ENCODE peak calls at places on chromosomes 7 and 10, in nine cellular contexts. One of them, this sample, is unnamed.

GRCh38 chr7:112129655-112130323 is 76.4 kb downstream of the DOCK4 start:
- DNase-seq in fibroblast of lung: no peak
- DNase-seq in astrocyte: no peak
- DNase-seq in Panc1: no peak
- DNase-seq in lower lobe of right lung: peak
- DNase-seq in mammary epithelial cell: peak
- DNase-seq in cardiac fibroblast: no peak
- DNase-seq in epithelial cell of proximal tubule: no peak
- DNase-seq in astrocyte of the spinal cord: no peak
- DNase-seq in this sample: peak

GRCh38 chr10:1631282-1631681 is 106.0 kb downstream of the ADARB2 start:
- DNase-seq in fibroblast of lung: no peak
- DNase-seq in astrocyte: no peak
- DNase-seq in Panc1: no peak
- DNase-seq in lower lobe of right lung: no peak
- DNase-seq in mammary epithelial cell: no peak
- DNase-seq in cardiac fibroblast: no peak
- DNase-seq in epithelial cell of proximal tubule: no peak
- DNase-seq in astrocyte of the spinal cord: no peak
- DNase-seq in this sample: no peak

GRCh38 chr10:65570143-65571010 is 1355.5 kb upstream of the LRRTM3 start:
- DNase-seq in fibroblast of lung: peak
- DNase-seq in astrocyte: peak
- DNase-seq in Panc1: no peak
- DNase-seq in lower lobe of right lung: peak
- DNase-seq in mammary epithelial cell: peak
- DNase-seq in cardiac fibroblast: peak
- DNase-seq in epithelial cell of proximal tubule: no peak
- DNase-seq in astrocyte of the spinal cord: peak
- DNase-seq in this sample: no peak

GRCh38 chr7:16084370-16084769 is 337.0 kb downstream of the CRPPA start:
- DNase-seq in fibroblast of lung: peak
- DNase-seq in astrocyte: peak
- DNase-seq in Panc1: no peak
- DNase-seq in lower lobe of right lung: no peak
- DNase-seq in mammary epithelial cell: no peak
- DNase-seq in cardiac fibroblast: peak
- DNase-seq in epithelial cell of proximal tubule: no peak
- DNase-seq in astrocyte of the spinal cord: peak
- DNase-seq in this sample: no peak

GRCh38 chr7:121267612-121268011 is 61.2 kb upstream of the WNT16 start:
- DNase-seq in fibroblast of lung: no peak
- DNase-seq in astrocyte: no peak
- DNase-seq in Panc1: no peak
- DNase-seq in lower lobe of right lung: no peak
- DNase-seq in mammary epithelial cell: no peak
- DNase-seq in cardiac fibroblast: no peak
- DNase-seq in epithelial cell of proximal tubule: no peak
- DNase-seq in astrocyte of the spinal cord: no peak
- DNase-seq in this sample: no peak

GRCh38 chr10:26540601-26541000 is 102.5 kb downstream of the APBB1IP start:
- DNase-seq in fibroblast of lung: peak
- DNase-seq in astrocyte: no peak
- DNase-seq in Panc1: no peak
- DNase-seq in lower lobe of right lung: no peak
- DNase-seq in mammary epithelial cell: no peak
- DNase-seq in cardiac fibroblast: no peak
- DNase-seq in epithelial cell of proximal tubule: no peak
- DNase-seq in astrocyte of the spinal cord: no peak
- DNase-seq in this sample: no peak

GRCh38 chr10:63671317-63671937 is 150.2 kb downstream of the REEP3 start:
- DNase-seq in fibroblast of lung: peak
- DNase-seq in astrocyte: peak
- DNase-seq in Panc1: no peak
- DNase-seq in lower lobe of right lung: no peak
- DNase-seq in mammary epithelial cell: no peak
- DNase-seq in cardiac fibroblast: peak
- DNase-seq in epithelial cell of proximal tubule: no peak
- DNase-seq in astrocyte of the spinal cord: peak
- DNase-seq in this sample: peak

GRCh38 chr7:13067036-13067435 is 379.6 kb downstream of the ARL4A start:
- DNase-seq in fibroblast of lung: no peak
- DNase-seq in astrocyte: no peak
- DNase-seq in Panc1: no peak
- DNase-seq in lower lobe of right lung: no peak
- DNase-seq in mammary epithelial cell: no peak
- DNase-seq in cardiac fibroblast: no peak
- DNase-seq in epithelial cell of proximal tubule: no peak
- DNase-seq in astrocyte of the spinal cord: no peak
- DNase-seq in this sample: no peak

GRCh38 chr10:42979730-42980467 is 97.0 kb upstream of the RET start:
- DNase-seq in fibroblast of lung: no peak
- DNase-seq in astrocyte: no peak
- DNase-seq in Panc1: no peak
- DNase-seq in lower lobe of right lung: no peak
- DNase-seq in mammary epithelial cell: no peak
- DNase-seq in cardiac fibroblast: no peak
- DNase-seq in epithelial cell of proximal tubule: no peak
- DNase-seq in astrocyte of the spinal cord: no peak
- DNase-seq in this sample: no peak

GRCh38 chr10:26486985-26487850 is 49.1 kb downstream of the APBB1IP start:
- DNase-seq in fibroblast of lung: peak
- DNase-seq in astrocyte: peak
- DNase-seq in Panc1: no peak
- DNase-seq in lower lobe of right lung: no peak
- DNase-seq in mammary epithelial cell: peak
- DNase-seq in cardiac fibroblast: peak
- DNase-seq in epithelial cell of proximal tubule: peak
- DNase-seq in astrocyte of the spinal cord: peak
- DNase-seq in this sample: no peak

GRCh38 chr7:47228386-47229014 is 353.4 kb downstream of the TNS3 start:
- DNase-seq in fibroblast of lung: no peak
- DNase-seq in astrocyte: no peak
- DNase-seq in Panc1: no peak
- DNase-seq in lower lobe of right lung: no peak
- DNase-seq in mammary epithelial cell: no peak
- DNase-seq in cardiac fibroblast: no peak
- DNase-seq in epithelial cell of proximal tubule: no peak
- DNase-seq in astrocyte of the spinal cord: no peak
- DNase-seq in this sample: no peak

GRCh38 chr7:151368136-151368571 is 26.5 kb downstream of the NUB1 start:
- DNase-seq in fibroblast of lung: peak
- DNase-seq in astrocyte: peak
- DNase-seq in Panc1: peak
- DNase-seq in lower lobe of right lung: peak
- DNase-seq in mammary epithelial cell: peak
- DNase-seq in cardiac fibroblast: peak
- DNase-seq in epithelial cell of proximal tubule: no peak
- DNase-seq in astrocyte of the spinal cord: peak
- DNase-seq in this sample: peak

GRCh38 chr7:35700327-35700726 is 5.4 kb upstream of the HERPUD2 start:
- DNase-seq in fibroblast of lung: no peak
- DNase-seq in astrocyte: no peak
- DNase-seq in Panc1: no peak
- DNase-seq in lower lobe of right lung: no peak
- DNase-seq in mammary epithelial cell: no peak
- DNase-seq in cardiac fibroblast: no peak
- DNase-seq in epithelial cell of proximal tubule: no peak
- DNase-seq in astrocyte of the spinal cord: no peak
- DNase-seq in this sample: no peak

GRCh38 chr10:103793429-103793828 is 61.9 kb downstream of the SH3PXD2A start:
- DNase-seq in fibroblast of lung: no peak
- DNase-seq in astrocyte: no peak
- DNase-seq in Panc1: no peak
- DNase-seq in lower lobe of right lung: no peak
- DNase-seq in mammary epithelial cell: no peak
- DNase-seq in cardiac fibroblast: no peak
- DNase-seq in epithelial cell of proximal tubule: peak
- DNase-seq in astrocyte of the spinal cord: no peak
- DNase-seq in this sample: no peak

GRCh38 chr10:86290933-86291615 is 75.5 kb downstream of the GRID1 start:
- DNase-seq in fibroblast of lung: no peak
- DNase-seq in astrocyte: no peak
- DNase-seq in Panc1: no peak
- DNase-seq in lower lobe of right lung: no peak
- DNase-seq in mammary epithelial cell: no peak
- DNase-seq in cardiac fibroblast: no peak
- DNase-seq in epithelial cell of proximal tubule: no peak
- DNase-seq in astrocyte of the spinal cord: no peak
- DNase-seq in this sample: no peak

GRCh38 chr7:63047546-63047945 is 951.1 kb upstream of the ZNF722 start:
- DNase-seq in fibroblast of lung: no peak
- DNase-seq in astrocyte: no peak
- DNase-seq in Panc1: no peak
- DNase-seq in lower lobe of right lung: no peak
- DNase-seq in mammary epithelial cell: no peak
- DNase-seq in cardiac fibroblast: no peak
- DNase-seq in epithelial cell of proximal tubule: no peak
- DNase-seq in astrocyte of the spinal cord: no peak
- DNase-seq in this sample: no peak

GRCh38 chr7:73612598-73613269 is 11.6 kb downstream of the MLXIPL start:
- DNase-seq in fibroblast of lung: peak
- DNase-seq in astrocyte: no peak
- DNase-seq in Panc1: no peak
- DNase-seq in lower lobe of right lung: no peak
- DNase-seq in mammary epithelial cell: peak
- DNase-seq in cardiac fibroblast: peak
- DNase-seq in epithelial cell of proximal tubule: peak
- DNase-seq in astrocyte of the spinal cord: peak
- DNase-seq in this sample: peak

GRCh38 chr10:34137955-34138354 is 677.1 kb downstream of the PARD3 start:
- DNase-seq in fibroblast of lung: no peak
- DNase-seq in astrocyte: no peak
- DNase-seq in Panc1: no peak
- DNase-seq in lower lobe of right lung: no peak
- DNase-seq in mammary epithelial cell: peak
- DNase-seq in cardiac fibroblast: peak
- DNase-seq in epithelial cell of proximal tubule: no peak
- DNase-seq in astrocyte of the spinal cord: no peak
- DNase-seq in this sample: peak

GRCh38 chr10:71963756-71964668 is at the start of gene CHST3:
- DNase-seq in fibroblast of lung: peak
- DNase-seq in astrocyte: peak
- DNase-seq in Panc1: no peak
- DNase-seq in lower lobe of right lung: peak
- DNase-seq in mammary epithelial cell: peak
- DNase-seq in cardiac fibroblast: peak
- DNase-seq in epithelial cell of proximal tubule: no peak
- DNase-seq in astrocyte of the spinal cord: peak
- DNase-seq in this sample: no peak

GRCh38 chr7:133755922-133756321 is 371.2 kb upstream of the LRGUK start:
- DNase-seq in fibroblast of lung: no peak
- DNase-seq in astrocyte: no peak
- DNase-seq in Panc1: no peak
- DNase-seq in lower lobe of right lung: no peak
- DNase-seq in mammary epithelial cell: no peak
- DNase-seq in cardiac fibroblast: no peak
- DNase-seq in epithelial cell of proximal tubule: no peak
- DNase-seq in astrocyte of the spinal cord: no peak
- DNase-seq in this sample: no peak

GRCh38 chr7:155251831-155252230 is 45.8 kb upstream of the INSIG1 start:
- DNase-seq in fibroblast of lung: no peak
- DNase-seq in astrocyte: no peak
- DNase-seq in Panc1: no peak
- DNase-seq in lower lobe of right lung: no peak
- DNase-seq in mammary epithelial cell: no peak
- DNase-seq in cardiac fibroblast: no peak
- DNase-seq in epithelial cell of proximal tubule: no peak
- DNase-seq in astrocyte of the spinal cord: no peak
- DNase-seq in this sample: no peak

GRCh38 chr10:17073720-17074547 is 55.7 kb downstream of the CUBN start:
- DNase-seq in fibroblast of lung: peak
- DNase-seq in astrocyte: no peak
- DNase-seq in Panc1: no peak
- DNase-seq in lower lobe of right lung: no peak
- DNase-seq in mammary epithelial cell: no peak
- DNase-seq in cardiac fibroblast: peak
- DNase-seq in epithelial cell of proximal tubule: no peak
- DNase-seq in astrocyte of the spinal cord: no peak
- DNase-seq in this sample: no peak
- TF ChIP-seq CTCF in fibroblast of lung: no peak
- TF ChIP-seq CTCF in astrocyte: no peak
- TF ChIP-seq CTCF in Panc1: no peak
- TF ChIP-seq CTCF in lower lobe of right lung: no peak
- TF ChIP-seq CTCF in mammary epithelial cell: no peak
- TF ChIP-seq CTCF in cardiac fibroblast: no peak
- TF ChIP-seq CTCF in epithelial cell of proximal tubule: no peak
- TF ChIP-seq CTCF in astrocyte of the spinal cord: no peak
- TF ChIP-seq CTCF in this sample: no peak

GRCh38 chr10:8056891-8057331 is 2.4 kb downstream of the GATA3 start:
- DNase-seq in fibroblast of lung: no peak
- DNase-seq in astrocyte: no peak
- DNase-seq in Panc1: no peak
- DNase-seq in lower lobe of right lung: no peak
- DNase-seq in mammary epithelial cell: peak
- DNase-seq in cardiac fibroblast: no peak
- DNase-seq in epithelial cell of proximal tubule: no peak
- DNase-seq in astrocyte of the spinal cord: no peak
- DNase-seq in this sample: no peak
- H3K4me3 ChIP-seq in fibroblast of lung: no peak
- H3K4me3 ChIP-seq in astrocyte: no peak
- H3K4me3 ChIP-seq in Panc1: peak
- H3K4me3 ChIP-seq in lower lobe of right lung: peak
- H3K4me3 ChIP-seq in mammary epithelial cell: peak
- H3K4me3 ChIP-seq in cardiac fibroblast: no peak
- H3K4me3 ChIP-seq in epithelial cell of proximal tubule: no peak
- H3K4me3 ChIP-seq in astrocyte of the spinal cord: peak
- H3K4me3 ChIP-seq in this sample: no peak

GRCh38 chr7:142323706-142324105 is 65.8 kb upstream of the PRSS58 start:
- DNase-seq in fibroblast of lung: no peak
- DNase-seq in astrocyte: no peak
- DNase-seq in Panc1: no peak
- DNase-seq in lower lobe of right lung: no peak
- DNase-seq in mammary epithelial cell: peak
- DNase-seq in cardiac fibroblast: no peak
- DNase-seq in epithelial cell of proximal tubule: no peak
- DNase-seq in astrocyte of the spinal cord: no peak
- DNase-seq in this sample: no peak
- TF ChIP-seq CTCF in fibroblast of lung: no peak
- TF ChIP-seq CTCF in astrocyte: peak
- TF ChIP-seq CTCF in Panc1: peak
- TF ChIP-seq CTCF in lower lobe of right lung: peak
- TF ChIP-seq CTCF in mammary epithelial cell: peak
- TF ChIP-seq CTCF in cardiac fibroblast: peak
- TF ChIP-seq CTCF in epithelial cell of proximal tubule: peak
- TF ChIP-seq CTCF in astrocyte of the spinal cord: peak
- TF ChIP-seq CTCF in this sample: peak

DNA sequence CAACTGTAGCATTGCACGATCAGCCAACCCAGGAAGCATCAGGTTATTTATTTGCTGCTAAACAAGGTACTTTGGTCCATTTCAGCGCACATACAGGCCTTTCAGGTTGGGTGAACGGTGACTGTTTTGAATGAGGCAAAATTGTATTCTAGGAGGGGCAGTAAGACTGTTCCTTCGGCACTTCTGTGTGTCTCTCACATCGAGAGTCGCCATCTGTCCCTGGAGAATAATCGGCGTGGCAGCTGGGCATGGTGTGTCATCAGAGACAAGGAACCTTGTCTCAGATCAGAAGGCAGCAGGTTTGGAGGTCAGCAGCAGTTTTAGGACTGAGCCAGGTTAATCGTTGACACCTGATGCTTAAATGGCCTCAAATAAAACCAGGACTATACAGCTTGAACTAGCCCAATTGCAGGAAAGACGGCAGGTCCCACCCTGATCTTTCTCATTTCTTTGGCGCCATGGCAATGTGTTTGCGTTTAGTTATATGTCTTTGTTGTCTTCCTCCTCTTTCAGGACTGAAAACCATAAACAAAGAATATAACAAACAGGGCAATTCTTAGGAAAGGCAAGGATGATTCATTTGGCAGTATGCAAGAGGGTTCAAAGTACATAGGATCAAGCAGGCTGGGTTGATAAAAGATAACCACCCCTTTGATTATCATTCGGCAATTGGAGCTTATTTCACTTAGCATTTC is 92.0 kb upstream of the PRR15 start:
- DNase-seq in fibroblast of lung: no peak
- DNase-seq in astrocyte: no peak
- DNase-seq in Panc1: no peak
- DNase-seq in lower lobe of right lung: no peak
- DNase-seq in mammary epithelial cell: no peak
- DNase-seq in cardiac fibroblast: no peak
- DNase-seq in epithelial cell of proximal tubule: no peak
- DNase-seq in astrocyte of the spinal cord: no peak
- DNase-seq in this sample: no peak
- H3K4me3 ChIP-seq in fibroblast of lung: no peak
- H3K4me3 ChIP-seq in astrocyte: no peak
- H3K4me3 ChIP-seq in Panc1: no peak
- H3K4me3 ChIP-seq in lower lobe of right lung: no peak
- H3K4me3 ChIP-seq in mammary epithelial cell: no peak
- H3K4me3 ChIP-seq in cardiac fibroblast: no peak
- H3K4me3 ChIP-seq in epithelial cell of proximal tubule: no peak
- H3K4me3 ChIP-seq in astrocyte of the spinal cord: no peak
- H3K4me3 ChIP-seq in this sample: no peak